ENCODE peak calls at places on chromosome 19, in seven cellular contexts. G, T, V, X, Q, M and A are unnamed samples.

GRCh38 chr19:57267294-57267693 is 13.0 kb upstream of the ZNF460 start:
- DNase-seq in G (no peak), T (no peak), V (no peak), X (no peak), Q (no peak), M (no peak), A (no peak)

GRCh38 chr19:3508771-3509535 is 2.8 kb downstream of the FZR1 start:
- DNase-seq in G (no peak), T (no peak), V (no peak), X (no peak), Q (no peak), M (no peak), A (no peak)

GRCh38 chr19:4473708-4474503 is 1.8 kb downstream of the HDGFL2 start:
- DNase-seq in G (no peak), T (no peak), V (no peak), X (no peak), Q (peak), M (no peak), A (no peak)

GRCh38 chr19:2446390-2446789 is 10.4 kb downstream of the LMNB2 start:
- DNase-seq in G (no peak), T (no peak), V (no peak), X (no peak), Q (no peak), M (no peak), A (no peak)

GRCh38 chr19:14366529-14366928 is 14.7 kb upstream of the ADGRE5 start:
- DNase-seq in G (peak), T (peak), V (peak), X (no peak), Q (peak), M (peak), A (no peak)

GRCh38 chr19:4495471-4495870 is 22.8 kb downstream of the PLIN4 start:
- DNase-seq in G (no peak), T (no peak), V (no peak), X (no peak), Q (no peak), M (no peak), A (no peak)

GRCh38 chr19:51441410-51442390 is 16.6 kb downstream of the SIGLEC8 start:
- DNase-seq in G (peak), T (no peak), V (no peak), X (no peak), Q (no peak), M (peak), A (no peak)

GRCh38 chr19:44605547-44605946 is 7.8 kb upstream of the IGSF23 start:
- DNase-seq in G (no peak), T (no peak), V (no peak), X (no peak), Q (no peak), M (no peak), A (no peak)

GRCh38 chr19:8702350-8702749 is 3.8 kb upstream of the ACTL9 start:
- DNase-seq in G (peak), T (no peak), V (no peak), X (no peak), Q (no peak), M (no peak), A (no peak)

GRCh38 chr19:39402417-39403297 is 4.0 kb upstream of the ZFP36 start:
- DNase-seq in G (peak), T (peak), V (no peak), X (peak), Q (peak), M (peak), A (peak)

GRCh38 chr19:17843908-17844490 is 3.8 kb downstream of the JAK3 start:
- DNase-seq in G (no peak), T (no peak), V (no peak), X (no peak), Q (no peak), M (no peak), A (no peak)

GRCh38 chr19:6668696-6669095 is 1.3 kb downstream of the TNFSF14 start:
- DNase-seq in G (peak), T (no peak), V (no peak), X (no peak), Q (no peak), M (no peak), A (no peak)

GRCh38 chr19:8515317-8515716 is 1.4 kb upstream of the ZNF414 start:
- DNase-seq in G (peak), T (no peak), V (no peak), X (no peak), Q (no peak), M (peak), A (no peak)

GRCh38 chr19:54137913-54138776 is 583 bp downstream of the CNOT3 start:
- DNase-seq in G (peak), T (no peak), V (no peak), X (no peak), Q (peak), M (no peak), A (no peak)

GRCh38 chr19:54142166-54142780 is 4.7 kb downstream of the CNOT3 start:
- DNase-seq in G (no peak), T (no peak), V (no peak), X (no peak), Q (no peak), M (no peak), A (no peak)

GRCh38 chr19:35015576-35016351 is 14.5 kb upstream of the SCN1B start:
- DNase-seq in G (no peak), T (no peak), V (no peak), X (no peak), Q (peak), M (no peak), A (no peak)

GRCh38 chr19:57245959-57246358 is 5.5 kb downstream of the ZNF805 start:
- DNase-seq in G (no peak), T (no peak), V (no peak), X (no peak), Q (no peak), M (no peak), A (no peak)

GRCh38 chr19:35279985-35280821 is 2.1 kb upstream of the HAMP start:
- DNase-seq in G (no peak), T (no peak), V (no peak), X (no peak), Q (no peak), M (no peak), A (no peak)

GRCh38 chr19:31372245-31372781 is 23.1 kb upstream of the TSHZ3 start:
- DNase-seq in G (no peak), T (no peak), V (no peak), X (no peak), Q (no peak), M (no peak), A (no peak)

GRCh38 chr19:3375221-3376088 is 9.1 kb downstream of the NFIC start:
- DNase-seq in G (no peak), T (peak), V (no peak), X (no peak), Q (peak), M (no peak), A (no peak)

GRCh38 chr19:18131841-18132596 is 20.9 kb upstream of the PIK3R2 start:
- DNase-seq in G (no peak), T (no peak), V (no peak), X (no peak), Q (no peak), M (no peak), A (no peak)

GRCh38 chr19:4140237-4140711 is 13.2 kb upstream of the CREB3L3 start:
- DNase-seq in G (peak), T (no peak), V (no peak), X (peak), Q (peak), M (no peak), A (no peak)

GRCh38 chr19:46487178-46487801 is 8.4 kb downstream of the PNMA8B start:
- DNase-seq in G (no peak), T (no peak), V (no peak), X (no peak), Q (no peak), M (no peak), A (no peak)

GRCh38 chr19:8571006-8571411 is 6.2 kb downstream of the MYO1F start:
- DNase-seq in G (peak), T (peak), V (no peak), X (peak), Q (no peak), M (peak), A (peak)

GRCh38 chr19:46487802-46488445 is 7.7 kb downstream of the PNMA8B start:
- DNase-seq in G (peak), T (peak), V (no peak), X (peak), Q (peak), M (peak), A (no peak)

GRCh38 chr19:29479941-29480340 is 45.9 kb upstream of the VSTM2B start:
- DNase-seq in G (no peak), T (peak), V (no peak), X (no peak), Q (no peak), M (no peak), A (no peak)

GRCh38 chr19:2240881-2241760 is 4.5 kb downstream of the SF3A2 start:
- DNase-seq in G (no peak), T (peak), V (no peak), X (no peak), Q (no peak), M (no peak), A (no peak)

GRCh38 chr19:5271145-5271544 is 69.5 kb downstream of the PTPRS start:
- DNase-seq in G (no peak), T (no peak), V (no peak), X (no peak), Q (no peak), M (no peak), A (no peak)

GRCh38 chr19:13118424-13119193 is 545 bp downstream of the NACC1 start:
- DNase-seq in G (peak), T (peak), V (no peak), X (no peak), Q (peak), M (no peak), A (no peak)

GRCh38 chr19:2494447-2495129 is 18.7 kb downstream of the GADD45B start:
- DNase-seq in G (peak), T (peak), V (no peak), X (peak), Q (peak), M (peak), A (peak)

GRCh38 chr19:21210037-21210621 is 68.3 kb downstream of the ZNF431 start:
- DNase-seq in G (no peak), T (no peak), V (no peak), X (no peak), Q (no peak), M (no peak), A (no peak)

GRCh38 chr19:2802826-2803225 is 16.8 kb upstream of the ZNF554 start:
- DNase-seq in G (no peak), T (no peak), V (no peak), X (no peak), Q (peak), M (no peak), A (no peak)

GRCh38 chr19:15114153-15114540 is 6.9 kb downstream of the SYDE1 start:
- DNase-seq in G (no peak), T (no peak), V (no peak), X (no peak), Q (peak), M (no peak), A (no peak)

GRCh38 chr19:6887326-6887725 is at the start of gene ADGRE1:
- DNase-seq in G (peak), T (no peak), V (no peak), X (no peak), Q (no peak), M (no peak), A (no peak)

GRCh38 chr19:41265376-41266153 is 1.4 kb downstream of the HNRNPUL1 start:
- DNase-seq in G (peak), T (peak), V (no peak), X (no peak), Q (peak), M (no peak), A (no peak)

GRCh38 chr19:1245884-1246816 is 2.2 kb upstream of the MIDN start:
- DNase-seq in G (no peak), T (no peak), V (no peak), X (no peak), Q (no peak), M (no peak), A (no peak)

GRCh38 chr19:54041969-54042606 is 21.6 kb downstream of the VSTM1 start:
- DNase-seq in G (no peak), T (no peak), V (no peak), X (no peak), Q (no peak), M (no peak), A (no peak)

GRCh38 chr19:39671739-39672363 is 16.1 kb downstream of the LGALS16 start:
- DNase-seq in G (peak), T (peak), V (peak), X (peak), Q (peak), M (no peak), A (no peak)

GRCh38 chr19:57778358-57778757 is 8.9 kb downstream of the ZNF586 start:
- DNase-seq in G (no peak), T (no peak), V (no peak), X (no peak), Q (no peak), M (no peak), A (no peak)

GRCh38 chr19:18762125-18763023 is 28.7 kb downstream of the COMP start:
- DNase-seq in G (no peak), T (peak), V (no peak), X (no peak), Q (peak), M (no peak), A (no peak)